ENCODE peak calls at places on chromosomes 3 and 15, in ten cellular contexts. N, W, Y, O, M, E, Z, K, G and H are unnamed samples.

GRCh38 chr3:142785996-142786395 is 62.2 kb downstream of the TRPC1 start:
- DNase-seq in W (no peak), G (no peak), M (peak; percentile 8), Z (no peak), N (no peak), Y (no peak), O (no peak), E (no peak), K (peak; percentile 55), H (no peak)

GRCh38 chr3:79767953-79768282 is at the start of gene ROBO1:
- DNase-seq in E (no peak), G (no peak), Y (peak; percentile 51), N (no peak), W (no peak), O (no peak), Z (no peak), K (no peak), M (no peak), H (peak; percentile 11)

GRCh38 chr15:52217186-52217585 is 26.0 kb upstream of the GNB5 start:
- DNase-seq in G (no peak), Y (peak; percentile 71), O (peak; percentile 65), N (no peak), K (peak; percentile 17), M (peak; percentile 20), E (peak; percentile 21), W (no peak), Z (peak; percentile 58), H (no peak)

GRCh38 chr3:119580148-119580760 is 962 bp downstream of the ADPRH start:
- DNase-seq in K (no peak), Y (peak; percentile 57), E (no peak), W (no peak), O (no peak), Z (no peak), M (peak; percentile 31), G (no peak), N (peak; percentile 42), H (peak; percentile 20)

GRCh38 chr3:188262913-188263683 is 109.1 kb downstream of the LPP start:
- DNase-seq in N (no peak), M (no peak), K (peak; percentile 85), W (no peak), Z (no peak), G (no peak), E (no peak), O (no peak), Y (no peak), H (peak; percentile 26)

GRCh38 chr15:95025924-95026728 is 794.8 kb downstream of the MCTP2 start:
- DNase-seq in E (peak; percentile 0), G (no peak), O (peak; percentile 64), K (no peak), Y (peak; percentile 79), W (no peak), N (no peak), M (peak; percentile 22), Z (no peak), H (peak; percentile 56)

GRCh38 chr3:40490916-40491315 is 14.0 kb downstream of the ZNF619 start:
- DNase-seq in M (no peak), Z (no peak), W (no peak), Y (no peak), E (no peak), N (no peak), K (no peak), G (no peak), O (no peak), H (no peak)

GRCh38 chr3:194507571-194507970 is 20.8 kb upstream of the ATP13A3 start:
- DNase-seq in G (no peak), K (no peak), E (no peak), W (no peak), N (no peak), Y (no peak), Z (no peak), O (no peak), M (no peak), H (no peak)

GRCh38 chr3:47669026-47669749 is 90.5 kb upstream of the CSPG5 start:
- DNase-seq in W (no peak), O (no peak), G (no peak), Y (no peak), E (no peak), K (no peak), N (no peak), M (peak; percentile 23), Z (no peak), H (no peak)

GRCh38 chr3:46566040-46566631 is at the start of gene LRRC2:
- DNase-seq in G (no peak), M (peak; percentile 51), O (peak; percentile 73), K (peak; percentile 48), N (peak; percentile 51), E (peak; percentile 14), Z (peak; percentile 69), W (peak; percentile 6), Y (peak; percentile 72), H (peak; percentile 68)

GRCh38 chr3:174206607-174207192 is 652.4 kb upstream of the NAALADL2 start:
- DNase-seq in Z (no peak), W (no peak), K (no peak), E (no peak), O (no peak), Y (peak; percentile 11), M (no peak), N (no peak), G (no peak), H (no peak)

GRCh38 chr3:107430214-107431047 is 53.2 kb downstream of the CCDC54 start:
- DNase-seq in M (no peak), O (no peak), W (no peak), E (no peak), N (no peak), G (no peak), Z (no peak), Y (peak; percentile 18), K (peak; percentile 7), H (peak; percentile 13)